ENCODE peak calls at places on chromosomes 12 and 14, in eight cellular contexts. A is HepG2, K is HCT116, Q is endothelial cell of umbilical vein, X is H1, V is K562, W is GM23338, H is GM12878. T is an unnamed sample.

GRCh38 chr12:95518976-95519375 is 32.3 kb downstream of the USP44 start:
- DNase-seq in A (no peak), K (no peak), Q (no peak), X (no peak), V (no peak), W (no peak), H (no peak), T (no peak)

GRCh38 chr12:64650762-64651161 is 40.5 kb downstream of the RASSF3 start:
- DNase-seq in A (no peak), K (no peak), Q (peak; percentile 45), X (no peak), V (no peak), W (no peak), H (no peak), T (no peak)

GRCh38 chr14:91293281-91293680 is 48.8 kb upstream of the GPR68 start:
- DNase-seq in A (no peak), K (no peak), Q (no peak), X (no peak), V (no peak), W (no peak), H (no peak), T (no peak)

GRCh38 chr12:127238061-127238460 is 1028.9 kb upstream of the TMEM132C start:
- DNase-seq in A (no peak), K (no peak), Q (no peak), X (no peak), V (no peak), W (no peak), H (no peak), T (no peak)

GRCh38 chr14:90521930-90522483 is 125.2 kb downstream of the CALM1 start:
- DNase-seq in A (no peak), K (no peak), Q (no peak), X (no peak), V (no peak), W (no peak), H (no peak), T (no peak)

GRCh38 chr12:131103614-131104463 is 150.1 kb downstream of the ADGRD1 start:
- DNase-seq in A (no peak), K (no peak), Q (no peak), X (no peak), V (no peak), W (no peak), H (no peak), T (no peak)

GRCh38 chr12:118237053-118237665 is 101.2 kb downstream of the PEBP1 start:
- DNase-seq in A (no peak), K (no peak), Q (no peak), X (no peak), V (no peak), W (no peak), H (peak; percentile 65), T (no peak)

GRCh38 chr12:112595415-112595814 is 176.7 kb downstream of the PTPN11 start:
- DNase-seq in A (no peak), K (no peak), Q (no peak), X (no peak), V (no peak), W (no peak), H (no peak), T (no peak)

GRCh38 chr14:68981539-68981976 is 2.5 kb upstream of the ACTN1 start:
- DNase-seq in A (no peak), K (no peak), Q (peak; percentile 81), X (no peak), V (no peak), W (no peak), H (no peak), T (no peak)

GRCh38 chr14:77097006-77097688 is 911 bp upstream of the CIPC start:
- DNase-seq in A (peak; percentile 17), K (no peak), Q (no peak), X (no peak), V (no peak), W (no peak), H (no peak), T (no peak)

GRCh38 chr14:95319312-95320075 is at the start of gene CLMN:
- DNase-seq in A (no peak), K (peak; percentile 16), Q (peak; percentile 25), X (no peak), V (peak; percentile 70), W (peak; percentile 73), H (no peak), T (peak; percentile 89)

GRCh38 chr12:132720606-132721005 is 10.0 kb downstream of the PGAM5 start:
- DNase-seq in A (no peak), K (no peak), Q (no peak), X (no peak), V (no peak), W (no peak), H (no peak), T (no peak)

GRCh38 chr14:105897725-105898113 is 371.3 kb downstream of the TMEM121 start:
- DNase-seq in A (no peak), K (no peak), Q (no peak), X (no peak), V (peak; percentile 0), W (no peak), H (no peak), T (no peak)

GRCh38 chr12:42631507-42631906 is 42.0 kb upstream of the PRICKLE1 start:
- DNase-seq in A (no peak), K (no peak), Q (no peak), X (no peak), V (no peak), W (no peak), H (no peak), T (no peak)

GRCh38 chr14:69648480-69649414 is 37.4 kb downstream of the SUSD6 start:
- DNase-seq in A (peak; percentile 83), K (no peak), Q (peak; percentile 92), X (no peak), V (no peak), W (no peak), H (peak; percentile 81), T (no peak)

GRCh38 chr12:104985206-104985605 is 910 bp upstream of the NOPCHAP1 start:
- DNase-seq in A (peak; percentile 44), K (no peak), Q (no peak), X (no peak), V (no peak), W (no peak), H (no peak), T (no peak)

GRCh38 chr14:102344485-102344884 is 18.2 kb downstream of the CINP start:
- DNase-seq in A (no peak), K (no peak), Q (no peak), X (no peak), V (no peak), W (no peak), H (no peak), T (no peak)

GRCh38 chr14:52700701-52701172 is 5.4 kb upstream of the ERO1A start:
- DNase-seq in A (peak; percentile 68), K (peak; percentile 66), Q (peak; percentile 79), X (no peak), V (no peak), W (no peak), H (no peak), T (no peak)
- H3K4me2 ChIP-seq in A (peak overlapping the region; percentile 67), K (peak overlapping the region; percentile 53), Q (peak overlapping the region; percentile 66), X (no peak overlapping the region), V (no peak overlapping the region), W (no peak overlapping the region), H (peak overlapping the region; percentile 11), T (no peak overlapping the region)

DNA sequence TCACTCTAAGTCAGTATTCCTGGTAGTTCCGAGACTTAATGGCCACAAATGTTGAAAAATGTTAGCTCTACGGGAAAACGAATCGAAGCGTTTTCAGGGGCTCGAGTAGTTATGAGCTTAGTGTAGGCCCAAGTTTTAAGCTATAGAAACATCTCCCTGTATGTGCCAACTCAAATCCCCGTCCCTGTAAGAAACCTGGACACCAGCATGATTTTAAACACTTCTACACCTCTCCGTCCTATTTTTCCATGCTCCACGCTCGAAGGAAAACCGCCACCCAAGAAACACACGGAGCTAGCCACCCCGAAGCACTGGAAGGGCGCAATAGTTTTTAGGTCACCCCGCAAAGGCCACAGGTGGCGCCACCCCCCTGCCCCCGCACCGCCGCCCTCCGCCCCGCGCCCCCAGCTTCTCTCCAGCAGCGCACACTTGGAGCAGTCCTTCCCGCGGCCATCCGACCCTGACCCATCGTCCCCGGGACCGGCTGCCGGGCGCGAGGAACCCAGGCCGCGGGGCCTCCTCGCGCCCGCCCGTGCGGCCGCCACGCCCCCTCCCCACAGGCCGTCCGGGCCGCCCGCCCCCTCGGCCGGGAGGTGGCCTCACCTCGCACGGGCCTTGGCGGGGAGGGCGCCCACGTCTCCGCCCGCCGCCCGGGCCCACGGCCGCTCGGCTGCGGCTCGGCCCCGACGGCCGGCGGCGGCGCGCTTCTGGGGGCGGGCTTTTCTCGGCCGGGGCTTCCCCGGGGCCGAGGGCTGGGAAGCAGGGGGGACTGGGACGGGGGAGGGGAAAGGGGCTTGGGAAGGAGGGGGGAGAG is 519 bp downstream of the R3HDM2 start:
- DNase-seq in A (no peak), K (no peak), Q (peak; percentile 66), X (no peak), V (no peak), W (peak; percentile 76), H (no peak), T (no peak)
- TF ChIP-seq POLR2AphosphoS5 in A (no peak), K (no peak), Q (no peak), X (peak; percentile 47), V (peak; percentile 63), W (no peak), H (no peak), T (no peak)

DNA sequence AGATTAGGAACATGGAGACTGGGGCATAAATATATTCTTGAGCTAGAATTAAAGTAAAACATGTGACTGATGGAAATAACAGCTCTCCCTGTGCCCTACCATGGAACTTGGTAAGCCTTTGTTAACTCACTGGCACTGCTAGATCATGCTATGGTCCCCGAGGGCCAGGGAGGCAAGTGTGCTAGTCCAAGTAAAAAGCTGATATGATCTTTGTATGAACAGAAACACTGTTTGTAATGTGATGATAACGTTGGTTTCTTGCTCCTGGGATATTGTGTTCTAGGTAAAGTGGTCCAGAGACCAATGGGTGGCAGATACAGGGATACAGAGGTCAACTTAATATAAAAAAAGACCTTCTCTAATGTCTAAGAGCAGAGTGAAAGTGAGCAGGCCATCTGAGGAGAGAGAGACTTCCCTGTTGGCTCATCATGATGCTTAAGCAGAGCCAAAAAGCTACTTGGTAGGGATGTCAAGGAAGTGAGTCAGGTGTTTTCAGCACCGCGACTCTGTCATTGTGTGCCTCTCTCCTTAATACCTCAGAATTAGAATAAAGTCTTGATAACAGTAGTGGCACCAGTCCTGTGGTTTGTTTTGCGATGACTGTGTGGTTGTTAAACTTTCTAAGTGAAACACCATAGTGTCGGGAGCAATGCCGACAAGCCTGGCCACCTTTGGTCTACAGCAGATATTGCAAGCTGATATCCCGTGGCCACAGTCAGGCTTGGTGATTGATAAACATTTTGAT is 27.7 kb downstream of the BICD1 start:
- DNase-seq in A (no peak), K (no peak), Q (peak; percentile 49), X (no peak), V (no peak), W (peak; percentile 50), H (peak; percentile 61), T (peak; percentile 47)
- H3K4me2 ChIP-seq in A (peak overlapping the region; percentile 9), K (no peak overlapping the region), Q (no peak overlapping the region), X (no peak overlapping the region), V (no peak overlapping the region), W (no peak overlapping the region), H (peak overlapping the region; percentile 87), T (peak overlapping the region; percentile 30)

GRCh38 chr12:41073633-41074576 is 114.2 kb upstream of the PDZRN4 start:
- DNase-seq in A (no peak), K (no peak), Q (no peak), X (no peak), V (no peak), W (no peak), H (no peak), T (no peak)

DNA sequence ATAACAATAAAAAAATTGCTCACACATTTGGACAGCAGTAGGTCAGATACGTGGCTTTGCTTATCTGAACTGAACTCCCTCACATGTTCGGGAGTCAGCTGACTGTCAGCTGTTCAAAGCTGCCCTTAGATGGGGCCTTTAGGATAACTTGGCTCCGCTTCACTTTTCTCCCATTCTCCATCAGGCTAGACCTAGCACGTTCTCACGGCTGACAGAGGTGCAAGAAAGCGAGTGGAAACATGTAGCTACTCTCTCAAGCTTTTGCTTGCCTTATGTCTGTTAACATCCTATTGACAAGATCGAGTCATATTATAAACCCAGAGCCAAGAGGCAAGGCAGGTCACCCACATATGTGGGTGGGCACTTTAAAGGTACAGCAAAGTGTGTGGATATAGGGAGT is 112.0 kb upstream of the PDZRN4 start:
- DNase-seq in A (no peak), K (no peak), Q (no peak), X (no peak), V (no peak), W (no peak), H (no peak), T (no peak)
- TF ChIP-seq POLR2AphosphoS5 in A (no peak), K (no peak), Q (no peak), X (no peak), V (no peak), W (no peak), H (no peak), T (no peak)